ENCODE peak calls at places on chromosome 5, in five cellular contexts. Z, G, J, F and M are unnamed samples.
A peak's percentile ranks its signal among the peaks of the same experiment; 100 is the strongest.

GRCh38 chr5:135745897-135746500 is 88.5 kb upstream of the SLC25A48 start:
- DNase-seq in Z (no peak), G (no peak), J (no peak), F (no peak), M (no peak)

GRCh38 chr5:178236685-178237084 is 4.1 kb upstream of the PHYKPL start:
- DNase-seq in Z (no peak), G (no peak), J (no peak), F (no peak), M (no peak)

GRCh38 chr5:33808699-33809098 is 83.1 kb downstream of the ADAMTS12 start:
- DNase-seq in Z (no peak), G (no peak), J (no peak), F (no peak), M (no peak)

GRCh38 chr5:73861313-73861978 is 235.4 kb downstream of the ARHGEF28 start:
- DNase-seq in Z (no peak), G (no peak), J (no peak), F (no peak), M (no peak)

GRCh38 chr5:64003966-64004365 is 41.7 kb upstream of the HTR1A start:
- DNase-seq in Z (no peak), G (no peak), J (no peak), F (no peak), M (no peak)

GRCh38 chr5:138000102-138000723 is 32.7 kb downstream of the FAM13B start:
- DNase-seq in Z (peak; percentile 66), G (no peak), J (peak; percentile 78), F (no peak), M (peak; percentile 66)

GRCh38 chr5:34488984-34489383 is 167.1 kb upstream of the RAI14 start:
- DNase-seq in Z (no peak), G (no peak), J (no peak), F (no peak), M (peak; percentile 80)

GRCh38 chr5:10310073-10310779 is 2.5 kb upstream of the CMBL start:
- DNase-seq in Z (peak; percentile 59), G (peak; percentile 51), J (peak; percentile 24), F (no peak), M (peak; percentile 90)

GRCh38 chr5:154753792-154754191 is 1.4 kb upstream of the LARP1 start:
- DNase-seq in Z (peak; percentile 97), G (peak; percentile 71), J (peak; percentile 86), F (no peak), M (peak; percentile 61)

GRCh38 chr5:115423541-115423940 is 121.0 kb downstream of the FEM1C start:
- DNase-seq in Z (no peak), G (peak; percentile 68), J (peak; percentile 9), F (no peak), M (peak; percentile 21)

GRCh38 chr5:73506459-73506955 is 8.3 kb downstream of the BTF3 start:
- DNase-seq in Z (no peak), G (no peak), J (no peak), F (no peak), M (no peak)

GRCh38 chr5:98128846-98129245 is 644.6 kb upstream of the RGMB start:
- DNase-seq in Z (no peak), G (no peak), J (no peak), F (no peak), M (no peak)

GRCh38 chr5:180129291-180130190 is 58.0 kb upstream of the RNF130 start:
- DNase-seq in Z (no peak), G (peak; percentile 22), J (no peak), F (peak; percentile 63), M (no peak)

GRCh38 chr5:120055858-120056257 is 408.2 kb upstream of the PRR16 start:
- DNase-seq in Z (peak; percentile 76), G (no peak), J (peak; percentile 65), F (no peak), M (peak; percentile 57)

GRCh38 chr5:119036101-119036762 is 34.7 kb upstream of the DMXL1 start:
- DNase-seq in Z (peak; percentile 89), G (no peak), J (peak; percentile 29), F (no peak), M (peak; percentile 87)

GRCh38 chr5:120516799-120517198 is 52.7 kb downstream of the PRR16 start:
- DNase-seq in Z (peak; percentile 63), G (no peak), J (peak; percentile 58), F (no peak), M (no peak)

GRCh38 chr5:96716716-96717115 is 54.5 kb downstream of the CAST start:
- DNase-seq in Z (no peak), G (no peak), J (no peak), F (no peak), M (no peak)

GRCh38 chr5:42569953-42570548 is 146.8 kb downstream of the GHR start:
- DNase-seq in Z (no peak), G (no peak), J (no peak), F (no peak), M (no peak)

GRCh38 chr5:127290019-127290945 is at the start of gene MEGF10:
- DNase-seq in Z (peak; percentile 17), G (no peak), J (peak; percentile 45), F (no peak), M (peak; percentile 33)

GRCh38 chr5:14414007-14414406 is 167.6 kb upstream of the OTULINL start:
- DNase-seq in Z (no peak), G (no peak), J (no peak), F (no peak), M (no peak)

GRCh38 chr5:53991942-53992341 is 318.4 kb downstream of the ARL15 start:
- DNase-seq in Z (no peak), G (no peak), J (no peak), F (no peak), M (peak; percentile 14)

GRCh38 chr5:67037171-67037570 is 159.4 kb downstream of the CD180 start:
- DNase-seq in Z (peak; percentile 27), G (no peak), J (no peak), F (no peak), M (peak; percentile 50)

GRCh38 chr5:179142434-179143198 is 82.4 kb downstream of the ZNF354C start:
- DNase-seq in Z (peak; percentile 87), G (no peak), J (peak; percentile 68), F (no peak), M (peak; percentile 8)

GRCh38 chr5:103862398-103862797 is 299.8 kb upstream of the NUDT12 start:
- DNase-seq in Z (no peak), G (no peak), J (no peak), F (no peak), M (no peak)

GRCh38 chr5:81761970-81762369 is 11.1 kb upstream of the SSBP2 start:
- DNase-seq in Z (no peak), G (no peak), J (no peak), F (no peak), M (no peak)

GRCh38 chr5:35252963-35253362 is 22.7 kb upstream of the PRLR start:
- DNase-seq in Z (no peak), G (no peak), J (no peak), F (no peak), M (no peak)

GRCh38 chr5:627840-628239 is 15.7 kb downstream of the CEP72 start:
- DNase-seq in Z (no peak), G (no peak), J (no peak), F (peak; percentile 50), M (no peak)

GRCh38 chr5:173625686-173626500 is 9.4 kb upstream of the BOD1 start:
- DNase-seq in Z (no peak), G (no peak), J (no peak), F (no peak), M (no peak)

GRCh38 chr5:151615431-151615830 is 24.3 kb upstream of the FAT2 start:
- DNase-seq in Z (no peak), G (no peak), J (no peak), F (no peak), M (peak; percentile 100)

GRCh38 chr5:55800924-55801323 is 50.2 kb upstream of the IL31RA start:
- DNase-seq in Z (no peak), G (no peak), J (no peak), F (no peak), M (no peak)

GRCh38 chr5:14202462-14202861 is 59.3 kb downstream of the TRIO start:
- DNase-seq in Z (no peak), G (no peak), J (peak; percentile 73), F (no peak), M (no peak)

GRCh38 chr5:179258001-179258921 is 87.0 kb downstream of the ADAMTS2 start:
- DNase-seq in Z (no peak), G (peak; percentile 17), J (no peak), F (peak; percentile 47), M (no peak)

GRCh38 chr5:74420220-74420619 is 220.3 kb downstream of the ENC1 start:
- DNase-seq in Z (no peak), G (no peak), J (no peak), F (no peak), M (no peak)

GRCh38 chr5:74054139-74054538 is 428.1 kb downstream of the ARHGEF28 start:
- DNase-seq in Z (no peak), G (no peak), J (no peak), F (no peak), M (no peak)

DNA sequence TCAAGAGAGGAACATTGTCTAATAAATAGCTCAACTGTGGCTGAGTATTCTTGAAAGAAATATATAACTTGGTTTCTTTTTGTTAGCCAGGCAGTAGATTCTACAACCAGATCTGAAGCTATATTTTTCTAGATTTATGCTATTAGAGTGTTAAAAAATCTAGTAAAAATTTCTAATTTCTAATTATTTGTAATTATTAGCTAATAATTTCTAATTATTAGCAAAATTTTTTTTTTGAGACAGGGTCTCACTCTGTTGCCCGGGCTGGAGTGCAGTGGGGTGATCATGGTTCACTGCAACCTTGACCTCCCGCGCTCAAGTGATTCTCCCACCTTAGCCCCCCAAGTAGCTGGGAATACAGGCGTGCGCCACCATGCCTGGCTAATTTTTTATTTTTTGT is 2.8 kb downstream of the RAD17 start:
- DNase-seq in Z (no peak), G (no peak), J (no peak), F (no peak), M (no peak)
- H3K4me3 ChIP-seq in Z (no peak overlapping the region), G (no peak overlapping the region), J (no peak overlapping the region), F (no peak overlapping the region), M (no peak overlapping the region)

GRCh38 chr5:164359260-164359930 is 854.0 kb downstream of the MAT2B start:
- DNase-seq in Z (no peak), G (no peak), J (no peak), F (no peak), M (no peak)
- H3K4me3 ChIP-seq in Z (no peak overlapping the region), G (no peak overlapping the region), J (no peak overlapping the region), F (no peak overlapping the region), M (no peak overlapping the region)

DNA sequence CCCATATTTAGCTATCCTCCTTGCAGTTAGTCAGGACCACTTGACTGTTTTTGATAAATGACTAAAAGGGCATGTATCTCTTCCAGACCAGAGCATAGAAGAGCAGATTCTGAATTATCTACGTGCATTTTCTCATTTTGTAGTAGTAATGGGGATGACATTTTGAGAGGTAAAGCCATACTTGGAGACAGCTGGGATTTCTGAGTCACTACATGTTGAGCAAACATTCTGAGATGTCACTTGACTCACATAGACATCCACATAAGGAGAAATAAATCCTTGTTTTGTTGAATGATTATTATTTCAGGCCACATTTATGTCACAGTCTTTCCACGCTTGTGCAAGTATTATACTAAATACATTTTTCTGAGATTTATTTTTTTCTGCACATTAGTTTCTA is 297.6 kb downstream of the CDH10 start:
- DNase-seq in Z (no peak), G (no peak), J (no peak), F (no peak), M (no peak)
- H3K4me3 ChIP-seq in Z (no peak overlapping the region), G (no peak overlapping the region), J (no peak overlapping the region), F (no peak overlapping the region), M (no peak overlapping the region)

DNA sequence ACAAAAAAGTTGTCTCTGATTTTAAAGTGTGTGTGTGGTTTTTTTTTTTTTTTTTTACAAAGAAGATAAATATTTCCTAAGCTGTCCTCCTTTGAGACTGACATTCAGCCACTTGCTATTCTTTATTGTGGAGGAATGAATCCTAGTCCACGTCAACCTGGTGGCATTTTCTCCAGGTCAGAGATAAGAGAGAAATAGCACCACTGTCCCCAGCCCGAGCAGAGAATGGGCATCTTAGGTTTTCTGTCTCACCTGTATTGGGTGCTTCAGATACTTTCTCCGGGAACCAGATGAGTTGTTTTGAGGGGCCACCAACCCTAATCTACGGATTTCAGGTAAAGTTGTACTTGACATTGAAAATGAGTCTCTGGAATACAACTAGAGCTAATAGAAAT is 1.4 kb downstream of the ITGA2 start:
- DNase-seq in Z (no peak), G (no peak), J (no peak), F (no peak), M (no peak)
- H3K4me3 ChIP-seq in Z (peak overlapping the region; percentile 93), G (peak overlapping the region; percentile 75), J (peak overlapping the region; percentile 90), F (peak overlapping the region; percentile 87), M (peak overlapping the region; percentile 85)